ENCODE peak calls at places on chromosomes 12 and 14, in seven cellular contexts. X is fibroblast of lung, N is PC-3, B is MM.1S, D is GM23338, Z is astrocyte, E is GM23248. U is an unnamed sample.

GRCh38 chr14:71232506-71232905 is 325.2 kb downstream of the PCNX1 start:
- DNase-seq in X (no peak), N (no peak), B (no peak), D (no peak), Z (no peak), E (no peak), U (no peak)

GRCh38 chr14:61514006-61514830 is 181.1 kb upstream of the HIF1A start:
- DNase-seq in X (peak), N (peak), B (no peak), D (no peak), Z (peak), E (no peak), U (peak)

GRCh38 chr14:104522926-104523545 is 56.5 kb upstream of the C14orf180 start:
- DNase-seq in X (no peak), N (no peak), B (no peak), D (no peak), Z (no peak), E (no peak), U (no peak)

GRCh38 chr12:14843425-14843887 is at the start of gene ART4:
- DNase-seq in X (no peak), N (no peak), B (no peak), D (no peak), Z (no peak), E (no peak), U (no peak)

GRCh38 chr12:56087220-56087619 is 7.3 kb downstream of the ERBB3 start:
- DNase-seq in X (no peak), N (peak), B (no peak), D (no peak), Z (no peak), E (peak), U (no peak)

GRCh38 chr14:88551936-88552565 is 2.8 kb downstream of the PTPN21 start:
- DNase-seq in X (peak), N (peak), B (no peak), D (peak), Z (peak), E (peak), U (peak)

GRCh38 chr12:11836282-11836963 is 186.9 kb downstream of the ETV6 start:
- DNase-seq in X (no peak), N (no peak), B (peak), D (no peak), Z (no peak), E (no peak), U (no peak)

GRCh38 chr12:49549735-49550710 is 11.2 kb downstream of the KCNH3 start:
- DNase-seq in X (no peak), N (no peak), B (no peak), D (no peak), Z (no peak), E (no peak), U (no peak)

GRCh38 chr14:77113644-77114043 is 15.6 kb downstream of the CIPC start:
- DNase-seq in X (no peak), N (no peak), B (no peak), D (no peak), Z (no peak), E (no peak), U (no peak)

GRCh38 chr14:104432611-104433231 is 146.8 kb upstream of the C14orf180 start:
- DNase-seq in X (no peak), N (no peak), B (no peak), D (no peak), Z (no peak), E (no peak), U (no peak)

GRCh38 chr14:105201928-105202513 is 20.9 kb upstream of the NUDT14 start:
- DNase-seq in X (no peak), N (no peak), B (no peak), D (no peak), Z (no peak), E (no peak), U (no peak)

GRCh38 chr14:101972126-101972785 is 7.9 kb downstream of the DYNC1H1 start:
- DNase-seq in X (peak), N (peak), B (no peak), D (peak), Z (peak), E (peak), U (peak)

DNA sequence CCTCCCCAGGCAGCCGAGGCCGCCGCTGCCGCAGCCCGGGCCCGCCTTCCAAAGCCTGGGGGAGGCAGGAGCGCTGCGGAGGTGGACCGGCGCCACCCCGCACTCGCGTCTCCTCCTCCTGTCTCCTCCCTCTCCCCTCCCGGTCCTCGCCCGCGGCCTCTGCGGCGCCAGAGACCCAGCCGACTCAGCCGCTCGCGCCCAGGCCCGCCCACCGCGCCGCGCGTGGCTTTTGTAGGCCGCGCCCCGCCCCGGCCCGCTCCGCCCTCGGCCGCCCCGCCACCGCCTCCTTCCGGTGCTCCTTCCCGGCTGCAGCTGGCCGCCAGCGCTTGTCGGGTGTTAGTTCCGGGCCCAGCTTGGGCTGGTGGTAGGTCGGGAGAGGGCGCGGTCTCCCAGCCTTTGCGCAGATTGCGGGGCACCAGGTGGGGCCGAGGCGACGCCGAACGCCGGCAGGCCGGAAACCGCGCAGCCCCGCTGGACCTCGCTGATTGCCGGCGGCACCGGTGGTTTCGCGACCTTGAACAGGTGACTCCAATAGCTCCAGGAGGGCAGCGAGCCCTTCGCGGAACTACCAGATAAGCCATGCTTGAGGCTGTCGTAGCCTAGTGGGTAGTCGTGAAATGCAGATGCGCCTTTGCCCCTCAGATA is at the start of gene CAPRIN2:
- DNase-seq in X (peak), N (peak), B (peak), D (peak), Z (peak), E (peak), U (peak)
- TF ChIP-seq EZH2 in X (no peak), N (no peak), B (no peak), D (no peak), Z (no peak), E (no peak), U (no peak)

DNA sequence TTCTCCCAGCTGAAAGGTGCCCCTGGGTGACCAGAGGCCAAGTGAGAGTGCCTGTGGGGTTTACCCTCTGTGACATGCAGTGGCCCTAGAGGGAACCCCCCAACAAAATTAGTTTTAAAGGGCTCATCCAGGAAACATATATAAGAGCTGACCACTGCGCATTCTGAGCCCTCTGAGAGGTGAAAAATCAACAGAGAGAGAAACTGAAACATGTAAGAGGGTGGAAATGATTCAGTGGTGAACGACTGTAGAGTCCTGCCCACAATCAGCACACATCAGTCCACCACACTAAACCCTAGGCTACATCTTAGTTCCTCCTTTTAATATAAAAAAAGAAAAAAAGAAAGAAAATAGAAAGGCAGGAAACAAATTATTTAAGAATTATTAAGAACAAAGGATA is 21.0 kb upstream of the ACSM4 start:
- DNase-seq in X (no peak), N (no peak), B (peak), D (no peak), Z (no peak), E (no peak), U (no peak)
- H2AFZ ChIP-seq in X (no peak), N (no peak), B (no peak), D (peak), Z (no peak), E (no peak), U (no peak)

DNA sequence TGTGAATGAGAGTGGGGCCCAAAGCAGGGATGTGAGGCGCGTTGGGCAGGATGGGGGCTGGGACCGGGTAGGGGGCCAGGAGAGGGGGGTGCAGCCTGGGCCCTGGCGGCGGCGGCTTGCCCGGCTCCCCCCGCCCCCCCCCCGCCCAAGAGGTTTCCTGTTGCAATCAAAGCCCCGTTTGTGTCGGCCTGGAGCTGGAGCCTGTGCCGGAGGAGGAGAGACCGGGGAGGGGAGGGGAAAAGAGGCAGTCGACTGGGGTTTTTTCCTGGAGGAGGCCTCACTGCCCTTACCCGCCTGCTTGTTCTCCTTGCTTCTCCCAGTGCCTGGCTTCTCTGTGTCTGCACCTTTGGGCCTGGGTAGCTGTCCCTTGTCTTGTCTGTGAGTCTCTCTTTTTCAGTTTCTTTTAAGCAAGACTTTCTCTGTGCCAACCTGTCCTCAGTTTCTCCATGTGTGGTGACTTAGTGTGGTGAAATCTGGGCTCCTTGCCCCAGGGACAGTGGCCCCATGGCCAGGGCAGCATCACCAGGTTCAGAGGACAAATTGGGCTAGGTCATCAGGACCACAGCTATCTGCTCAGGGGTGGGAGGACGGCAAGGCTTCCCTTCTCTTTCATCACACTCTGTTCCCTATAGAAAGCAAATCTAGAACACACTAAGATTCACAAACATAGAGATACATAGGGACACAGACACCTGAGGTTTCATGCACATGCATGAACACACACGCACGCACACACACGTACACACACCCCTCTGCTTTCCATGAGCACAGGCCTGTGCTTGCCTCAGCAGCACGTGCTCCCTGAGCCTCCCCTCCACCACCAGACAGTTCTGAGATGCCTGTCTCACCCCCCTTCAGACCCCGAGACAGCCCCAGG is 8.4 kb downstream of the RARG start:
- DNase-seq in X (peak), N (no peak), B (no peak), D (peak), Z (peak), E (peak), U (peak)
- H3K27ac ChIP-seq in X (peak), N (no peak), B (no peak), D (peak), Z (no peak), E (peak), U (peak)

GRCh38 chr12:84661732-84662326 is 250.8 kb downstream of the SLC6A15 start:
- DNase-seq in X (peak), N (peak), B (no peak), D (no peak), Z (peak), E (peak), U (peak)
- TF ChIP-seq EZH2 in X (no peak), N (no peak), B (no peak), D (no peak), Z (no peak), E (no peak), U (no peak)

DNA sequence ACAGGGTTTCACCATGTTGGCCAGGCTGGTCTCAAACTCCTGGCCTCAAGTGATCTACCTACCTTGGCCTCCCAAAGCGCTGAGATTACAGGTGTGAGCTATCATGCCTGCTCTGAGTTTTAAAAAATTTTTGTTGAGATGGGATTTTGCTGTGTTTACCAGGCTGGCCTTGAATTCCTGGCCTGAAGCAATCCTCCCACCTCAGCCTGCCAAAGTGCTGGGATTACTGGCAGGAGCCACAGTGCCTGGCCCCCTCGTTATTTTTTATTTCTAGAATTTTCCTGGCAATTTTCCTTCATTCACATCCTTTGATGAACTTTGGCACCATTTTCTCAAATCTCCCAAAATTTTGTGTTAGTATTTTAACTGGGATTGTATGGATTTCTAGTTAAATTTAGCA is 24.5 kb upstream of the SCARB1 start:
- DNase-seq in X (no peak), N (no peak), B (no peak), D (no peak), Z (no peak), E (no peak), U (no peak)
- H2AFZ ChIP-seq in X (no peak), N (no peak), B (no peak), D (no peak), Z (no peak), E (no peak), U (no peak)

DNA sequence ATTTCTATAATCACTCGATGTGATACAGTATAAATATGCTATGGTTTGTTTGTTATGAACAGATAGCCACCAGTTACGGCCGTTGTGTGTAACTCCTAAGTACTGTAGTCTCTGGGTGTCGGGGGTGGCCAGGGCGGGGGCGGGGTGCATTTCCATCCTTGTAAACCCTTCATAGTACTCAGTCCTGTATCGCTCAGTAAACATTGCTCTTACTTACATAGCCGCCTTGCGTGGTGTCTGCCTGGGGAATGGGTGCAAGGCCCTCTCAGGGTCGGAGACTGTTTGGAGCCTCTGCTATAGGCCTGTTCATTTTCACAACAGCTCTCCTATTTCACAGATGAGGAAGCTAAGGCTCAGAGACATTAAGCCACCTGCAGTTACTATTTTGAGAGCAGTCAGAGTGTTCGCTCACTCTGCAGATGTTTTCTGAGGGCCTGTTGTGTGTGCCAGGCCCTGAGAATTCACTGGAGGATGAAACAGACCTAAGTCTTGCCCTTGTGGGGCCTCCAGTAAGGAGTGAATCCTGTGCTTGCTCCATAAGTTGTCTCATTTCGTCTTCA is 42.5 kb downstream of the JDP2 start:
- DNase-seq in X (no peak), N (no peak), B (no peak), D (no peak), Z (no peak), E (no peak), U (no peak)
- H3K27ac ChIP-seq in X (no peak), N (no peak), B (no peak), D (no peak), Z (no peak), E (no peak), U (no peak)

GRCh38 chr12:54216580-54217308 is 28.0 kb upstream of the SMUG1 start:
- DNase-seq in X (peak), N (peak), B (peak), D (peak), Z (peak), E (peak), U (peak)
- TF ChIP-seq EZH2 in X (no peak), N (no peak), B (no peak), D (no peak), Z (no peak), E (no peak), U (no peak)

U was measured in mammary epithelial cell.